ENCODE peak calls at places on chromosomes 11 and 22, in four cellular contexts. One of them, this sample, is unnamed.

GRCh38 chr11:60700689-60701508 is 1.5 kb downstream of the MS4A8 start:
- DNase-seq in stimulated activated CD4-positive, alpha-beta T cell treated with anti-CD3 and anti-CD28 coated beads, Interleukin-12 subunit alpha, Interleukin-12 subunit beta, amount 100 ng/mL, for 24 hours: no peak
- DNase-seq in NCI-H524: peak; percentile 54
- DNase-seq in NCI-H460: no peak
- DNase-seq in this sample: peak; percentile 24

GRCh38 chr22:22894740-22895731 is 7.4 kb downstream of the IGLL5 start:
- DNase-seq in stimulated activated CD4-positive, alpha-beta T cell treated with anti-CD3 and anti-CD28 coated beads, Interleukin-12 subunit alpha, Interleukin-12 subunit beta, amount 100 ng/mL, for 24 hours: no peak
- DNase-seq in NCI-H524: no peak
- DNase-seq in NCI-H460: no peak
- DNase-seq in this sample: no peak

GRCh38 chr11:22711880-22712279 is 45.5 kb downstream of the GAS2 start:
- DNase-seq in stimulated activated CD4-positive, alpha-beta T cell treated with anti-CD3 and anti-CD28 coated beads, Interleukin-12 subunit alpha, Interleukin-12 subunit beta, amount 100 ng/mL, for 24 hours: no peak
- DNase-seq in NCI-H524: no peak
- DNase-seq in NCI-H460: no peak
- DNase-seq in this sample: no peak

GRCh38 chr11:34302046-34302921 is 55.5 kb downstream of the ABTB2 start:
- DNase-seq in stimulated activated CD4-positive, alpha-beta T cell treated with anti-CD3 and anti-CD28 coated beads, Interleukin-12 subunit alpha, Interleukin-12 subunit beta, amount 100 ng/mL, for 24 hours: no peak
- DNase-seq in NCI-H524: no peak
- DNase-seq in NCI-H460: no peak
- DNase-seq in this sample: no peak

GRCh38 chr11:62547691-62548281 is 1.2 kb upstream of the AHNAK start:
- DNase-seq in stimulated activated CD4-positive, alpha-beta T cell treated with anti-CD3 and anti-CD28 coated beads, Interleukin-12 subunit alpha, Interleukin-12 subunit beta, amount 100 ng/mL, for 24 hours: no peak
- DNase-seq in NCI-H524: no peak
- DNase-seq in NCI-H460: no peak
- DNase-seq in this sample: peak; percentile 48

GRCh38 chr11:76153609-76153949 is 52.7 kb downstream of the WNT11 start:
- DNase-seq in stimulated activated CD4-positive, alpha-beta T cell treated with anti-CD3 and anti-CD28 coated beads, Interleukin-12 subunit alpha, Interleukin-12 subunit beta, amount 100 ng/mL, for 24 hours: no peak
- DNase-seq in NCI-H524: no peak
- DNase-seq in NCI-H460: no peak
- DNase-seq in this sample: no peak

GRCh38 chr11:9787981-9788521 is 124.2 kb downstream of the SWAP70 start:
- DNase-seq in stimulated activated CD4-positive, alpha-beta T cell treated with anti-CD3 and anti-CD28 coated beads, Interleukin-12 subunit alpha, Interleukin-12 subunit beta, amount 100 ng/mL, for 24 hours: no peak
- DNase-seq in NCI-H524: no peak
- DNase-seq in NCI-H460: no peak
- DNase-seq in this sample: no peak

GRCh38 chr11:746289-747175 is 732 bp upstream of the TALDO1 start:
- DNase-seq in stimulated activated CD4-positive, alpha-beta T cell treated with anti-CD3 and anti-CD28 coated beads, Interleukin-12 subunit alpha, Interleukin-12 subunit beta, amount 100 ng/mL, for 24 hours: no peak
- DNase-seq in NCI-H524: peak; percentile 55
- DNase-seq in NCI-H460: no peak
- DNase-seq in this sample: peak; percentile 45

GRCh38 chr11:115501895-115502589 is 2.2 kb downstream of the CADM1 start:
- DNase-seq in stimulated activated CD4-positive, alpha-beta T cell treated with anti-CD3 and anti-CD28 coated beads, Interleukin-12 subunit alpha, Interleukin-12 subunit beta, amount 100 ng/mL, for 24 hours: no peak
- DNase-seq in NCI-H524: peak; percentile 43
- DNase-seq in NCI-H460: no peak
- DNase-seq in this sample: no peak

GRCh38 chr11:119907934-119908760 is 179.1 kb upstream of the NECTIN1 start:
- DNase-seq in stimulated activated CD4-positive, alpha-beta T cell treated with anti-CD3 and anti-CD28 coated beads, Interleukin-12 subunit alpha, Interleukin-12 subunit beta, amount 100 ng/mL, for 24 hours: no peak
- DNase-seq in NCI-H524: peak; percentile 92
- DNase-seq in NCI-H460: no peak
- DNase-seq in this sample: no peak

GRCh38 chr11:11045156-11045670 is 187.4 kb upstream of the ZBED5 start:
- DNase-seq in stimulated activated CD4-positive, alpha-beta T cell treated with anti-CD3 and anti-CD28 coated beads, Interleukin-12 subunit alpha, Interleukin-12 subunit beta, amount 100 ng/mL, for 24 hours: no peak
- DNase-seq in NCI-H524: no peak
- DNase-seq in NCI-H460: no peak
- DNase-seq in this sample: no peak

GRCh38 chr11:119196833-119197483 is 9.2 kb upstream of the CBL start:
- DNase-seq in stimulated activated CD4-positive, alpha-beta T cell treated with anti-CD3 and anti-CD28 coated beads, Interleukin-12 subunit alpha, Interleukin-12 subunit beta, amount 100 ng/mL, for 24 hours: no peak
- DNase-seq in NCI-H524: peak; percentile 79
- DNase-seq in NCI-H460: peak; percentile 66
- DNase-seq in this sample: peak; percentile 80

GRCh38 chr22:31036671-31037550 is 44.2 kb upstream of the SMTN start:
- DNase-seq in stimulated activated CD4-positive, alpha-beta T cell treated with anti-CD3 and anti-CD28 coated beads, Interleukin-12 subunit alpha, Interleukin-12 subunit beta, amount 100 ng/mL, for 24 hours: no peak
- DNase-seq in NCI-H524: peak; percentile 14
- DNase-seq in NCI-H460: peak; percentile 40
- DNase-seq in this sample: peak; percentile 60

This sample was measured in A549.